ENCODE peak calls at places on chromosomes 5 and 9, in four cellular contexts. E is A549, P is H9, B is OCI-LY7. C is an unnamed sample.

GRCh38 chr5:98713027-98713426 is 60.4 kb upstream of the RGMB start:
- DNase-seq in E (no peak), P (no peak), B (no peak), C (no peak)

GRCh38 chr9:100811643-100812042 is 216.9 kb upstream of the PLPPR1 start:
- DNase-seq in E (no peak), P (no peak), B (no peak), C (no peak)

GRCh38 chr9:2764371-2764770 is 47.1 kb downstream of the KCNV2 start:
- DNase-seq in E (no peak), P (no peak), B (peak), C (no peak)

GRCh38 chr9:33748633-33749304 is 46.6 kb upstream of the PRSS3 start:
- DNase-seq in E (no peak), P (no peak), B (no peak), C (no peak)

GRCh38 chr5:119355244-119355635 is 579 bp upstream of the TNFAIP8 start:
- DNase-seq in E (no peak), P (peak), B (no peak), C (peak)

GRCh38 chr9:128296340-128297220 is 20.5 kb downstream of the SWI5 start:
- DNase-seq in E (no peak), P (no peak), B (no peak), C (no peak)

GRCh38 chr5:76943006-76943405 is 9.8 kb upstream of the CRHBP start:
- DNase-seq in E (no peak), P (no peak), B (no peak), C (no peak)

GRCh38 chr9:116124472-116125040 is 29.0 kb upstream of the PAPPA start:
- DNase-seq in E (no peak), P (no peak), B (no peak), C (no peak)

GRCh38 chr5:153158608-153159007 is 331.9 kb upstream of the GRIA1 start:
- DNase-seq in E (no peak), P (no peak), B (no peak), C (no peak)

GRCh38 chr5:67047180-67047579 is 149.4 kb downstream of the CD180 start:
- DNase-seq in E (no peak), P (no peak), B (no peak), C (peak)

GRCh38 chr5:177595026-177595585 is 3.1 kb downstream of the TMED9 start:
- DNase-seq in E (no peak), P (no peak), B (no peak), C (no peak)

GRCh38 chr9:135555910-135556309 is 5.6 kb upstream of the PAEP start:
- DNase-seq in E (no peak), P (no peak), B (no peak), C (no peak)

GRCh38 chr9:136890661-136891060 is 4.3 kb downstream of the TRAF2 start:
- DNase-seq in E (no peak), P (no peak), B (no peak), C (no peak)

GRCh38 chr9:137433349-137433915 is 7.7 kb downstream of the ENTPD8 start:
- DNase-seq in E (no peak), P (no peak), B (no peak), C (no peak)

GRCh38 chr9:34072868-34073590 is 24.3 kb upstream of the UBAP2 start:
- DNase-seq in E (peak), P (peak), B (no peak), C (no peak)

GRCh38 chr5:171407234-171407633 is 12.2 kb upstream of the FGF18 start:
- DNase-seq in E (no peak), P (no peak), B (no peak), C (no peak)

GRCh38 chr5:6730407-6730806 is 17.2 kb downstream of the TENT4A start:
- DNase-seq in E (no peak), P (peak), B (no peak), C (no peak)

GRCh38 chr9:81529556-81530193 is 159.7 kb downstream of the TLE1 start:
- DNase-seq in E (peak), P (no peak), B (no peak), C (no peak)

GRCh38 chr5:149153751-149154610 is 12.7 kb downstream of the ABLIM3 start:
- DNase-seq in E (no peak), P (no peak), B (no peak), C (no peak)

GRCh38 chr9:73162987-73163763 is 11.5 kb downstream of the ANXA1 start:
- DNase-seq in E (no peak), P (no peak), B (no peak), C (peak)

GRCh38 chr5:154002511-154003020 is 36.1 kb downstream of the FAM114A2 start:
- DNase-seq in E (no peak), P (no peak), B (no peak), C (no peak)

GRCh38 chr5:65390208-65390607 is 91.5 kb downstream of the ADAMTS6 start:
- DNase-seq in E (no peak), P (no peak), B (no peak), C (no peak)

GRCh38 chr9:125119643-125120286 is 23.6 kb downstream of the SCAI start:
- DNase-seq in E (no peak), P (no peak), B (peak), C (no peak)

GRCh38 chr5:10949856-10950630 is 189.0 kb upstream of the DAP start:
- DNase-seq in E (no peak), P (no peak), B (no peak), C (no peak)

GRCh38 chr5:90099099-90099498 is 310.5 kb downstream of the CETN3 start:
- DNase-seq in E (no peak), P (no peak), B (no peak), C (no peak)

GRCh38 chr5:143406408-143406807 is 2.9 kb upstream of the NR3C1 start:
- DNase-seq in E (no peak), P (no peak), B (no peak), C (no peak)
- H3K4me2 ChIP-seq in E (peak), P (no peak), B (peak), C (no peak)

GRCh38 chr5:72121052-72121451 is 13.8 kb downstream of the MAP1B start:
- DNase-seq in E (no peak), P (no peak), B (no peak), C (no peak)

GRCh38 chr5:72122619-72123018 is 15.3 kb downstream of the MAP1B start:
- DNase-seq in E (no peak), P (no peak), B (no peak), C (no peak)

GRCh38 chr5:72123764-72124163 is 16.5 kb downstream of the MAP1B start:
- DNase-seq in E (no peak), P (no peak), B (no peak), C (no peak)

GRCh38 chr5:72125271-72125670 is 18.0 kb downstream of the MAP1B start:
- DNase-seq in E (no peak), P (no peak), B (no peak), C (no peak)

DNA sequence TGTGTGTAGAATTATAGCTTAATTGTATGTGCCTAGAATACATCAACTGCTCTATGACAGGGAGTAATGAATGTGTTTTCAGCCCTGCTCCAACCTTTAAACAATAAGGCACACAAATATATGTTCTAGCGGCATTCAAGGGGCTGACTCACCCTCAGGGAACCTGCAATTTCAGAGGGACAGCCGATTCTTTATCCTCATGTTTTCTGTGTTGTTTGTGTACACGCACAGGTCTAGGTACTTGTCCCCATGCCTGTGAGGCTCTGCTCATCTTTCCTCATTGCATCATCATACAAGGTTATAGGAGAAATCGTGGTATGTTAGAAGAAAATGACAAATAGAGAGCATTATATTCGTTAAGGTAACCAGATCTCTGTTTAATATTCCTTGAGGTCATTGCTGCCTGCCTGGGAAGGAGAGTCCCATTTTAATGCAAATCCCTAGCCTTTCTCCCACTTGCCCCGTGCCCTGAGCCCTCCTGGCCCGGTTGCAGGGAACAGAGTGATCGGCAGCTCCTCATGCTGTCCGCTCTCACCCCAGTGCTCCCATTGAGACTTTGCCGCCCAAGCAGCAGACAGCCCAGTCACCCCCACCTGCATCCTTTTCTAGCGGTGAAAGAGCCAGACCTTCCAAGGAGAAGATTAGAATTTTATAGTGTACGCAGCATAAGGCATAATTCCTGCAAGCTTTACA is 14.6 kb downstream of the MAP1B start:
- DNase-seq in E (no peak), P (peak), B (no peak), C (no peak)
- H3K4me2 ChIP-seq in E (peak), P (peak), B (no peak), C (peak)

GRCh38 chr9:16442622-16443021 is 427.8 kb downstream of the BNC2 start:
- DNase-seq in E (peak), P (peak), B (no peak), C (peak)
- H3K4me2 ChIP-seq in E (peak), P (no peak), B (no peak), C (no peak)

GRCh38 chr9:91714020-91714721 is 235.9 kb downstream of the ROR2 start:
- DNase-seq in E (no peak), P (peak), B (peak), C (peak)
- H3K4me2 ChIP-seq in E (peak), P (peak), B (peak), C (peak)

GRCh38 chr5:95962785-95963184 is 1.1 kb upstream of the ELL2 start:
- DNase-seq in E (no peak), P (peak), B (no peak), C (peak)
- H3K4me2 ChIP-seq in E (peak), P (peak), B (no peak), C (peak)

DNA sequence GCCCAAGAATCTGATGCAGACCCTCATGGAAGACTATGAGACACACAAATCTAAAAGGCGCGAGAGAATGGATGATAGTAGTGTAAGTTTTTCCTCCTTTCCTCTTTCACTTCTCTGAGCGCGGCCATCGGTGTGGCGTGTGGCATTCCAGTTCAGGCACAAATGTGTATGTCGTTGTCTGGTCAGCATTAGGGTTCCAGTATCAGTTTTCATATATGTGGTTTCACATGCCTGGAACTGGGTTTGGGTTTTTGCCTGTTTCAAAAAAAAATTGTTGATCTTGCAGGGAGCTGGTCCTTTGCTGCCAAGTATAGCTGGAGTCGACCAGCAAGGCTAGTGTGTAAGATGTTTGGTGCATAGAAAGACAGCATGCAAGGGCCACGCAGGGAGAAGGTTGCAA is 51.5 kb downstream of the C9orf152 start:
- DNase-seq in E (no peak), P (no peak), B (no peak), C (no peak)
- H3K4me2 ChIP-seq in E (no peak), P (no peak), B (peak), C (no peak)

C was measured in neural progenitor cell.